ENCODE peak calls at places on chromosomes 4 and X, in five cellular contexts. One of them, this sample, is unnamed.

GRCh38 chr4:180099962-180100361 is 2143.2 kb upstream of the TENM3 start:
- DNase-seq in endothelial cell of umbilical vein: no peak
- DNase-seq in SK-N-SH: no peak
- DNase-seq in HCT116: no peak
- DNase-seq in K562: no peak
- DNase-seq in this sample: no peak

GRCh38 chrX:76026751-76027150 is 146.1 kb upstream of the PBDC1 start:
- DNase-seq in endothelial cell of umbilical vein: no peak
- DNase-seq in SK-N-SH: no peak
- DNase-seq in HCT116: no peak
- DNase-seq in K562: no peak
- DNase-seq in this sample: no peak

GRCh38 chr4:68367835-68368234 is 17.9 kb upstream of the YTHDC1 start:
- DNase-seq in endothelial cell of umbilical vein: no peak
- DNase-seq in SK-N-SH: no peak
- DNase-seq in HCT116: no peak
- DNase-seq in K562: no peak
- DNase-seq in this sample: peak

GRCh38 chr4:126727461-126727860 is 905.3 kb upstream of the INTU start:
- DNase-seq in endothelial cell of umbilical vein: peak
- DNase-seq in SK-N-SH: no peak
- DNase-seq in HCT116: no peak
- DNase-seq in K562: no peak
- DNase-seq in this sample: no peak

GRCh38 chr4:126890383-126890782 is 742.4 kb upstream of the INTU start:
- DNase-seq in endothelial cell of umbilical vein: no peak
- DNase-seq in SK-N-SH: no peak
- DNase-seq in HCT116: no peak
- DNase-seq in K562: no peak
- DNase-seq in this sample: no peak

GRCh38 chrX:13340182-13340791 is 20.4 kb upstream of the ATXN3L start:
- DNase-seq in endothelial cell of umbilical vein: no peak
- DNase-seq in SK-N-SH: no peak
- DNase-seq in HCT116: no peak
- DNase-seq in K562: no peak
- DNase-seq in this sample: no peak

GRCh38 chrX:13776387-13776786 is 40.5 kb downstream of the GPM6B start:
- DNase-seq in endothelial cell of umbilical vein: no peak
- DNase-seq in SK-N-SH: no peak
- DNase-seq in HCT116: no peak
- DNase-seq in K562: no peak
- DNase-seq in this sample: no peak

GRCh38 chr4:79241846-79242245 is 84.0 kb downstream of the NAA11 start:
- DNase-seq in endothelial cell of umbilical vein: peak
- DNase-seq in SK-N-SH: no peak
- DNase-seq in HCT116: peak
- DNase-seq in K562: no peak
- DNase-seq in this sample: peak

GRCh38 chr4:54941994-54942552 is 183.3 kb downstream of the KDR start:
- DNase-seq in endothelial cell of umbilical vein: peak
- DNase-seq in SK-N-SH: no peak
- DNase-seq in HCT116: no peak
- DNase-seq in K562: no peak
- DNase-seq in this sample: no peak

GRCh38 chrX:110215411-110215810 is 102.5 kb downstream of the AMMECR1 start:
- DNase-seq in endothelial cell of umbilical vein: no peak
- DNase-seq in SK-N-SH: no peak
- DNase-seq in HCT116: no peak
- DNase-seq in K562: no peak
- DNase-seq in this sample: no peak
- H2AFZ ChIP-seq in endothelial cell of umbilical vein: no peak
- H2AFZ ChIP-seq in SK-N-SH: no peak
- H2AFZ ChIP-seq in HCT116: no peak
- H2AFZ ChIP-seq in K562: no peak
- H2AFZ ChIP-seq in this sample: no peak

DNA sequence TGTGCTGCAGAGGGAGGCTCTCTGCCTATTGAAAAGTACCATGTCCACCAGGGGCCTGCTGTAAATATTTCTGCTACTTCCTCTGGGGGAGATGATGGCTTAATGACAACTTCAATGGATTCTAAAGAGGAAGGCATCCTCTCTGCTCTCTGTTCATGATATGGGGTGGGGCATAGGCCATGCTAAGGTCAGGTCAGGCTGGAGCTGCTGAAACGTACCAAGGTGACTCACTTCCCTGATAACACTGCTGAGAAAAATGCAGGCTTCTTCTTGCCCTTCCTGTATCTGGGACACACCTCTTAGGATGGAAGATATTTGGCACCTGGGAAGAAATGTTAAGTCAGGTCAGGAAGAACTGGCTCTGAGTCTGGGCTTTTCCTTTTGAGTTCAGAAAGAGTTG is 31.5 kb downstream of the HS3ST1 start:
- DNase-seq in endothelial cell of umbilical vein: peak
- DNase-seq in SK-N-SH: no peak
- DNase-seq in HCT116: peak
- DNase-seq in K562: no peak
- DNase-seq in this sample: no peak
- TF ChIP-seq POLR2AphosphoS5 in endothelial cell of umbilical vein: no peak
- TF ChIP-seq POLR2AphosphoS5 in SK-N-SH: no peak
- TF ChIP-seq POLR2AphosphoS5 in HCT116: no peak
- TF ChIP-seq POLR2AphosphoS5 in K562: no peak
- TF ChIP-seq POLR2AphosphoS5 in this sample: no peak

GRCh38 chrX:134603806-134604700 is 54.2 kb downstream of the PLAC1 start:
- DNase-seq in endothelial cell of umbilical vein: peak
- DNase-seq in SK-N-SH: no peak
- DNase-seq in HCT116: peak
- DNase-seq in K562: no peak
- DNase-seq in this sample: peak

GRCh38 chrX:134608153-134608552 is 50.1 kb downstream of the PLAC1 start:
- DNase-seq in endothelial cell of umbilical vein: no peak
- DNase-seq in SK-N-SH: no peak
- DNase-seq in HCT116: no peak
- DNase-seq in K562: no peak
- DNase-seq in this sample: no peak

GRCh38 chrX:134607523-134607922 is 50.7 kb downstream of the PLAC1 start:
- DNase-seq in endothelial cell of umbilical vein: no peak
- DNase-seq in SK-N-SH: no peak
- DNase-seq in HCT116: no peak
- DNase-seq in K562: no peak
- DNase-seq in this sample: no peak

GRCh38 chrX:134602410-134602809 is 55.9 kb downstream of the PLAC1 start:
- DNase-seq in endothelial cell of umbilical vein: no peak
- DNase-seq in SK-N-SH: no peak
- DNase-seq in HCT116: no peak
- DNase-seq in K562: no peak
- DNase-seq in this sample: no peak

GRCh38 chrX:134604701-134605271 is 53.5 kb downstream of the PLAC1 start:
- DNase-seq in endothelial cell of umbilical vein: peak
- DNase-seq in SK-N-SH: no peak
- DNase-seq in HCT116: peak
- DNase-seq in K562: no peak
- DNase-seq in this sample: no peak
- H2AFZ ChIP-seq in endothelial cell of umbilical vein: peak
- H2AFZ ChIP-seq in SK-N-SH: peak
- H2AFZ ChIP-seq in HCT116: no peak
- H2AFZ ChIP-seq in K562: peak
- H2AFZ ChIP-seq in this sample: peak

GRCh38 chr4:77560170-77560569 is 45.5 kb upstream of the CXCL13 start:
- DNase-seq in endothelial cell of umbilical vein: no peak
- DNase-seq in SK-N-SH: no peak
- DNase-seq in HCT116: no peak
- DNase-seq in K562: no peak
- DNase-seq in this sample: no peak

GRCh38 chr4:77566148-77566547 is 39.5 kb upstream of the CXCL13 start:
- DNase-seq in endothelial cell of umbilical vein: no peak
- DNase-seq in SK-N-SH: no peak
- DNase-seq in HCT116: no peak
- DNase-seq in K562: no peak
- DNase-seq in this sample: no peak

DNA sequence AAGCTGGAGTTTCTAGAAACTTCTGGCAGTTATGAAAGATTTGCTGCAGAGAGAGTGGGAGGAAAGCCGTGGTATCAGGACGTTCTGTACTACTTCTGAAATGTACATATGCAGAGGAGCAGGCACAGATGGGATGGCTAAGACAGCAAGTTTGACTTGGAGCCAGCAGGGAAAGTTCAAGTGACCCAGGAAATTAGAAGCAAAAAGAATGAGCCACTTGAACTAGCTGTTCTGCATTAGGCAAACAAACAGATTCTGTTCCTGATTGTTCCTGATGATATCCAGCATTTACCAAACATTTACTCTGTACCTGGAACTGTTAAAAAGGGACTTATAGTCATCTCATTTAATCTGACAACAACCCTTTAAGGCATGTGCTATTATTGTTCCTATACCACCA is 41.4 kb upstream of the CXCL13 start:
- DNase-seq in endothelial cell of umbilical vein: no peak
- DNase-seq in SK-N-SH: no peak
- DNase-seq in HCT116: no peak
- DNase-seq in K562: no peak
- DNase-seq in this sample: no peak
- TF ChIP-seq POLR2AphosphoS5 in endothelial cell of umbilical vein: no peak
- TF ChIP-seq POLR2AphosphoS5 in SK-N-SH: no peak
- TF ChIP-seq POLR2AphosphoS5 in HCT116: no peak
- TF ChIP-seq POLR2AphosphoS5 in K562: no peak
- TF ChIP-seq POLR2AphosphoS5 in this sample: no peak

GRCh38 chrX:70052895-70053615 is 3.3 kb upstream of the AWAT2 start:
- DNase-seq in endothelial cell of umbilical vein: no peak
- DNase-seq in SK-N-SH: no peak
- DNase-seq in HCT116: no peak
- DNase-seq in K562: no peak
- DNase-seq in this sample: no peak
- H2AFZ ChIP-seq in endothelial cell of umbilical vein: no peak
- H2AFZ ChIP-seq in SK-N-SH: no peak
- H2AFZ ChIP-seq in HCT116: no peak
- H2AFZ ChIP-seq in K562: no peak
- H2AFZ ChIP-seq in this sample: no peak

GRCh38 chr4:155759372-155760252 is 791 bp downstream of the GUCY1B1 start:
- DNase-seq in endothelial cell of umbilical vein: peak
- DNase-seq in SK-N-SH: peak
- DNase-seq in HCT116: no peak
- DNase-seq in K562: peak
- DNase-seq in this sample: peak

GRCh38 chr4:155761916-155762315 is 3.1 kb downstream of the GUCY1B1 start:
- DNase-seq in endothelial cell of umbilical vein: no peak
- DNase-seq in SK-N-SH: no peak
- DNase-seq in HCT116: no peak
- DNase-seq in K562: no peak
- DNase-seq in this sample: no peak

GRCh38 chr4:155757745-155758265 is 1.0 kb upstream of the GUCY1B1 start:
- DNase-seq in endothelial cell of umbilical vein: no peak
- DNase-seq in SK-N-SH: no peak
- DNase-seq in HCT116: no peak
- DNase-seq in K562: no peak
- DNase-seq in this sample: no peak

GRCh38 chr4:155761047-155761446 is 2.2 kb downstream of the GUCY1B1 start:
- DNase-seq in endothelial cell of umbilical vein: no peak
- DNase-seq in SK-N-SH: no peak
- DNase-seq in HCT116: no peak
- DNase-seq in K562: no peak
- DNase-seq in this sample: no peak

DNA sequence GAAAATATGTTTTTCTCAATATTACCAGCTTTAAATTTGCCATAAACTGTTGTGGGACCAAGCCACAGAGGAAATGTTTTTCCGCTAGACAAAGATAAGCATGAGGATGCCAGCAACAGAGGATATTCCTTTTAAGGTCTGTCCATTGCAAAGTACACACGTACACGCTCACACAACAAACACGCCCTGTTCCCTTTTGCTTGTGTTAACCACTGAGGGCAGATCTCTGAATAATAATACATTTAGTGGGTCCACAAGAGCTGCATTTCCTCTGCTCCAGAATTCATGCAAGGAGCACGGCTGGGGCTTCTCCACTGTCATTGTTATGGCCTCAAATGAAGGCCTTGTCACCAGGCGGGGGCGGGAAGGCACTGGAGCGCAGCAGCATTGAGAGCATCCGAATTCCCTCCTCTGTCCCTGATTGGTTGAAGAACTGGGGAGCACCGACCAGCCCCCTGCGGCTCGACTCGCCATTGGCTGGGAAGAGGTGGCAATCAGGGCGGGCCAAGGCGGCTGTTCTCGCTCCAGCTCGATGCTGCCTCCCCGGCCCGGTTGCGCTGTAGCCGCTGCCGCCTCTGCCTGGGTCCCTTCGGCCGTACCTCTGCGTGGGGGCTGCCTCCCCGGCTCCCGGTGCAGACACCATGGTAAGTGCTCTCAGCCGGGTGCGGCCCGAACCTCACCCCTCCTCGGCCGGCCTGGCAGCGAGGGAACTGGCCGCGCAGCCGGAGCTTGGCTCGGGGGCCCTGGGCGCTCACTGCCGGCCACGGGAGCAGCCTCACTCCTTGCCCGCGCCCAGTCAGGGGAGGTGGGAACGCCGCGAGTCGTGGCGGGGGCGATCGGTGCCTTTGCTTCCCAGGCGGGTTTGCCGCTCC is at the start of gene GUCY1B1:
- DNase-seq in endothelial cell of umbilical vein: peak
- DNase-seq in SK-N-SH: peak
- DNase-seq in HCT116: no peak
- DNase-seq in K562: peak
- DNase-seq in this sample: peak
- TF ChIP-seq POLR2AphosphoS5 in endothelial cell of umbilical vein: no peak
- TF ChIP-seq POLR2AphosphoS5 in SK-N-SH: no peak
- TF ChIP-seq POLR2AphosphoS5 in HCT116: no peak
- TF ChIP-seq POLR2AphosphoS5 in K562: no peak
- TF ChIP-seq POLR2AphosphoS5 in this sample: peak

This sample was measured in GM23338.